ENCODE peak calls at places on chromosomes 11 and 22, in seven cellular contexts. Z, K, F, T, S, X and A are unnamed samples.

GRCh38 chr22:42865536-42865935 is 8.5 kb upstream of the ARFGAP3 start:
- DNase-seq in Z (no peak), K (no peak), F (no peak), T (no peak), S (no peak), X (no peak), A (no peak)

GRCh38 chr11:72013765-72014711 is 15.3 kb downstream of the IL18BP start:
- DNase-seq in Z (no peak), K (no peak), F (no peak), T (no peak), S (no peak), X (peak), A (no peak)

GRCh38 chr11:130475426-130476053 is 27.1 kb downstream of the ADAMTS15 start:
- DNase-seq in Z (no peak), K (no peak), F (no peak), T (no peak), S (peak), X (no peak), A (no peak)

GRCh38 chr11:45657496-45658260 is 7.7 kb downstream of the CHST1 start:
- DNase-seq in Z (no peak), K (no peak), F (no peak), T (no peak), S (no peak), X (no peak), A (no peak)

GRCh38 chr11:128593281-128593680 is 5.9 kb upstream of the ETS1 start:
- DNase-seq in Z (no peak), K (peak), F (no peak), T (peak), S (no peak), X (no peak), A (no peak)

GRCh38 chr11:105774899-105775298 is 165.0 kb downstream of the GRIA4 start:
- DNase-seq in Z (no peak), K (no peak), F (no peak), T (no peak), S (no peak), X (no peak), A (no peak)

GRCh38 chr22:40720538-40721256 is 41.4 kb downstream of the MCHR1 start:
- DNase-seq in Z (peak), K (peak), F (no peak), T (no peak), S (no peak), X (no peak), A (no peak)

GRCh38 chr22:43142881-43143562 is at the start of gene MCAT:
- DNase-seq in Z (peak), K (peak), F (peak), T (peak), S (peak), X (peak), A (no peak)

GRCh38 chr11:108538022-108538424 is 39.8 kb upstream of the POGLUT3 start:
- DNase-seq in Z (no peak), K (no peak), F (no peak), T (no peak), S (no peak), X (no peak), A (no peak)

GRCh38 chr11:113189909-113190667 is 124.3 kb upstream of the TTC12 start:
- DNase-seq in Z (peak), K (no peak), F (no peak), T (peak), S (peak), X (peak), A (no peak)

GRCh38 chr11:72429626-72430025 is 4.7 kb downstream of the CLPB start:
- DNase-seq in Z (no peak), K (no peak), F (no peak), T (no peak), S (no peak), X (no peak), A (no peak)

GRCh38 chr11:1469287-1469910 is 17.2 kb downstream of the MOB2 start:
- DNase-seq in Z (peak), K (no peak), F (no peak), T (no peak), S (no peak), X (no peak), A (no peak)

GRCh38 chr11:108498046-108498815 is at the start of gene POGLUT3:
- DNase-seq in Z (peak), K (peak), F (peak), T (peak), S (peak), X (peak), A (no peak)

GRCh38 chr11:92227954-92228935 is 3.6 kb downstream of the FAT3 start:
- DNase-seq in Z (peak), K (no peak), F (no peak), T (no peak), S (no peak), X (no peak), A (no peak)

GRCh38 chr22:36365020-36365411 is 22.8 kb downstream of the MYH9 start:
- DNase-seq in Z (peak), K (peak), F (peak), T (peak), S (peak), X (peak), A (no peak)

GRCh38 chr11:88849368-88849767 is 216.4 kb downstream of the GRM5 start:
- DNase-seq in Z (no peak), K (peak), F (no peak), T (no peak), S (no peak), X (no peak), A (no peak)

GRCh38 chr22:35739642-35740041 is 22.0 kb downstream of the APOL5 start:
- DNase-seq in Z (no peak), K (no peak), F (no peak), T (no peak), S (no peak), X (no peak), A (no peak)

GRCh38 chr11:1026641-1027482 is 9.7 kb downstream of the MUC6 start:
- DNase-seq in Z (no peak), K (no peak), F (no peak), T (no peak), S (no peak), X (no peak), A (no peak)

GRCh38 chr22:41725510-41726110 is 26.3 kb downstream of the MEI1 start:
- DNase-seq in Z (no peak), K (peak), F (peak), T (peak), S (no peak), X (peak), A (no peak)

GRCh38 chr11:16080688-16081388 is 275.5 kb downstream of the SOX6 start:
- DNase-seq in Z (no peak), K (peak), F (no peak), T (no peak), S (no peak), X (no peak), A (no peak)

GRCh38 chr11:26134481-26135355 is 197.2 kb upstream of the ANO3 start:
- DNase-seq in Z (no peak), K (peak), F (peak), T (peak), S (no peak), X (peak), A (peak)
- TF ChIP-seq CTCF in Z (peak), K (no peak), F (peak), T (peak), S (no peak), X (peak), A (peak)

DNA sequence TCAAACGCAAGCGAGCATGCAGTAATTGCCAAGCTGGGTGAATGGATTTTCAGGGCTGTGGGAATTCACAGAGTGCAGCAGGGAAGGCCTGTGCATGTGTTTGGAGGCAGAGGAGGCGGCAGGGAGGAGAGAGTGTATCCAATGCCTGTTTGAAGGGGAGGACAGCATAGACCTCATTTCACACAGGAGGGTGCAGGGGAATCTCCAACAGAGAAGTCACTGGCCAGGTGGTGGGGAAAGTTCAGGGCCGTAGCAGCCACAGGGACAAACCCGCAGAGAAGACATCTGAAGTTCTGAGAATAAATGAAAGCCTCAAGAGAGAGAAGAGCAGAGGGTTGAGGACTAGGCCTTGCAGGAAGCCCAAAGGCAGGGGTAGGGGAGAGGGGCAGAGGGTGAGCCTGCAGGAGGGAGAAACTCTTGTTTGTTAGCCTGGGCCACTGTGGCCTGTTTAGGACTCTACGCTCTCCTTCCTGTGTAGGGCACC is 19.2 kb upstream of the KDM2A start:
- DNase-seq in Z (no peak), K (no peak), F (no peak), T (no peak), S (no peak), X (no peak), A (no peak)
- H3K4me3 ChIP-seq in Z (no peak), K (no peak), F (no peak), T (no peak), S (no peak), X (no peak), A (no peak)

GRCh38 chr11:62727833-62728721 is at the start of gene TTC9C:
- DNase-seq in Z (peak), K (peak), F (peak), T (peak), S (peak), X (peak), A (peak)

GRCh38 chr11:62737196-62737595 is 8.9 kb downstream of the TTC9C start:
- DNase-seq in Z (no peak), K (no peak), F (no peak), T (no peak), S (no peak), X (no peak), A (no peak)

GRCh38 chr11:62727007-62727832 is at the start of gene HNRNPUL2:
- DNase-seq in Z (peak), K (peak), F (peak), T (peak), S (peak), X (peak), A (peak)

DNA sequence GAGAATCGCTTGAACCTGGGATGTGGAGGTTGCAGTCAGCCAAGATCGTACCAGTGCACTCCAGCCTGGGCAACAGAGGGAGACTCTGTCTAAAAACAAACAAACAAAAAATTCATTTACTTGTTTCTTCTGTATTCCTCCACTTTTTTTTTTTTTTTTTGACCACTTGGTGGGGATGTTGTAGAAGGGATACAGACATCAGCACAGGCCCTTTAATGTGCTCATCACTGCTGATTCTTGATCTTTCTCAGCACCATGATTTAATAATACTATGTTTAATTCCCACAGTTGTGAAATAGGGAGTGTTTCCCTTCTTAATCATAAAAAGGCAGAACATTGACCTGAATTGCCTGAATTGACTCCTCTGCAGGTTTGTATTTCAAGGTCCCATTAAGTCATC is 4.5 kb downstream of the TTC9C start:
- DNase-seq in Z (no peak), K (peak), F (no peak), T (no peak), S (no peak), X (peak), A (no peak)
- TF ChIP-seq CTCF in Z (no peak), K (peak), F (peak), T (no peak), S (no peak), X (no peak), A (peak)

DNA sequence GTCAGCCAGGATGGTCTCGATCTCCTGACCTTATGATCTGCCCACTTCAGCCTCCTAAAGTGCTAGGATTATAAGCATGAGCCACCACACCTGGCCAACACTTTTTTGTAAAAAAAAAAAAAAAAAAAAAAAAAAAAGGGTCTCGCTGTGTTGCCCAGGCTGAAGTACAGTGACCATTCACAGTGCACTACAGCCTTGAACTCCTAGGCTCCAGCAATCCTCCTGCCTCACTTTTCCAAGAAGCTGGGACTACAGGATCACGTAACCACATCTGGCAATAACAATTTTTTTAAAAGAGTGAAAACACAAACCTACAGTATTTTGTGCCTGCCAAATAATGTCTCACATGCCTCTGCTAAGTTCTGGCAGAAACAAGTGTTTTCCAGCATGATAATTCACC is 30.5 kb downstream of the ADORA2A start:
- DNase-seq in Z (no peak), K (no peak), F (no peak), T (no peak), S (no peak), X (no peak), A (no peak)
- H3K4me3 ChIP-seq in Z (no peak), K (no peak), F (no peak), T (no peak), S (no peak), X (no peak), A (no peak)

DNA sequence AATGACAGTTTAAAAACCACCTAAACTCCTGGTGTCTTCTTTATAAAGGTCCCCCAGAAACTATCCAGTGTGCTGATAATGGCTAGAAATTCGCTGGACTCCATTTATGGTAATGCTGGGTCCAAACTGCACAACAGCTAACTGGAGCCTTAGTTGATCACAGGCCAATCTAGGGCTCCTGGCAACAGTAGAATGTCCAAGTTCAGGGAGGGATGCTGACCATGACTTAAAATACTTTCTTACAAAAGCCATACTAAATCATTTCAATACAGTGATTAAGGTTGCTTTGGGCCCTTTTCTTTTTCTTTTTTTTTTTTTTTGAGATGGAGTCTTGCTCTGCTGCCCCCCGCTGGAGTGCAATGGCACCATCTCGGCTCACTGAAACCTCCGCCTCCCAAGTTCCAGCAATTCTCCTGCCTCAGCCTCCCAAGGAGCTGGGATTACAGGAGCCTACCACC is 14.5 kb upstream of the GAB2 start:
- DNase-seq in Z (no peak), K (no peak), F (no peak), T (no peak), S (no peak), X (peak), A (no peak)
- TF ChIP-seq CTCF in Z (peak), K (peak), F (peak), T (peak), S (peak), X (peak), A (peak)

GRCh38 chr11:9755561-9755960 is 91.7 kb downstream of the SWAP70 start:
- DNase-seq in Z (no peak), K (peak), F (no peak), T (peak), S (no peak), X (peak), A (no peak)
- H3K4me3 ChIP-seq in Z (no peak), K (no peak), F (no peak), T (no peak), S (no peak), X (no peak), A (no peak)

GRCh38 chr11:87724358-87724757 is 450.9 kb downstream of the RAB38 start:
- DNase-seq in Z (no peak), K (no peak), F (no peak), T (no peak), S (no peak), X (no peak), A (no peak)
- TF ChIP-seq CTCF in Z (no peak), K (no peak), F (no peak), T (no peak), S (no peak), X (no peak), A (no peak)

GRCh38 chr22:38017939-38018885 is 33.9 kb upstream of the SOX10 start:
- DNase-seq in Z (no peak), K (no peak), F (no peak), T (no peak), S (no peak), X (no peak), A (no peak)
- H3K4me3 ChIP-seq in Z (no peak), K (no peak), F (no peak), T (no peak), S (no peak), X (no peak), A (no peak)